ENCODE peak calls at places on chromosomes 2 and 18, in five cellular contexts. A is IMR-90, R is H1, F is neuronal stem cell, L is H9. S is an unnamed sample.

GRCh38 chr2:40690525-40690924 is 238.6 kb upstream of the SLC8A1 start:
- DNase-seq in L (no peak), R (no peak), F (no peak), A (no peak), S (no peak)

GRCh38 chr2:3146175-3146574 is 231.4 kb downstream of the EIPR1 start:
- DNase-seq in R (no peak), L (no peak), A (no peak), F (no peak), S (no peak)

GRCh38 chr2:236673126-236673822 is 103.6 kb downstream of the ACKR3 start:
- DNase-seq in R (peak), L (peak), F (no peak), A (no peak), S (no peak)

GRCh38 chr2:70463997-70464396 is 89.6 kb downstream of the TGFA start:
- DNase-seq in A (no peak), F (no peak), R (no peak), L (peak), S (no peak)

GRCh38 chr2:46162329-46162870 is 134.8 kb upstream of the EPAS1 start:
- DNase-seq in A (peak), L (no peak), F (no peak), R (no peak), S (no peak)

GRCh38 chr18:59752666-59753065 is 55.4 kb upstream of the CCBE1 start:
- DNase-seq in L (no peak), F (no peak), A (no peak), R (no peak), S (no peak)

GRCh38 chr2:33275689-33276444 is 200.6 kb upstream of the RASGRP3 start:
- DNase-seq in F (no peak), A (peak), R (no peak), L (no peak), S (no peak)

GRCh38 chr18:62407660-62408059 is 82.5 kb downstream of the TNFRSF11A start:
- DNase-seq in R (no peak), L (no peak), A (no peak), F (no peak), S (no peak)

GRCh38 chr2:232073699-232074098 is 112.2 kb downstream of the DIS3L2 start:
- DNase-seq in A (no peak), F (no peak), R (no peak), L (no peak), S (no peak)

GRCh38 chr18:59049726-59050660 is 89.7 kb upstream of the SEC11C start:
- DNase-seq in A (no peak), F (no peak), R (peak), L (no peak), S (no peak)

GRCh38 chr2:207503234-207503633 is 26.5 kb upstream of the CREB1 start:
- DNase-seq in A (no peak), R (no peak), L (no peak), F (no peak), S (no peak)

GRCh38 chr2:128037624-128038023 is 9.8 kb upstream of the SAP130 start:
- DNase-seq in R (peak), A (no peak), L (peak), F (no peak), S (no peak)

GRCh38 chr2:74712223-74713053 is 58.4 kb downstream of the SEMA4F start:
- DNase-seq in R (no peak), A (no peak), L (no peak), F (no peak), S (no peak)

GRCh38 chr2:6957910-6958615 is 40.9 kb downstream of the RNF144A start:
- DNase-seq in R (no peak), A (no peak), L (no peak), F (no peak), S (no peak)

GRCh38 chr18:72541871-72542690 is 2.1 kb downstream of the CBLN2 start:
- DNase-seq in A (no peak), F (peak), L (peak), R (peak), S (peak)

GRCh38 chr2:147657086-147658000 is 187.5 kb upstream of the ACVR2A start:
- DNase-seq in F (no peak), R (no peak), L (no peak), A (no peak), S (no peak)

GRCh38 chr2:190846746-190847145 is 33.9 kb upstream of the GLS start:
- DNase-seq in F (no peak), L (no peak), A (no peak), R (no peak), S (no peak)

GRCh38 chr2:239326831-239327535 is 73.8 kb downstream of the HDAC4 start:
- DNase-seq in A (peak), L (peak), F (no peak), R (peak), S (no peak)

GRCh38 chr2:41722668-41723369 is 325.0 kb upstream of the PKDCC start:
- DNase-seq in R (no peak), L (no peak), A (peak), F (no peak), S (no peak)

GRCh38 chr18:58058720-58059119 is 14.7 kb downstream of the NEDD4L start:
- DNase-seq in A (peak), F (no peak), L (no peak), R (no peak), S (no peak)

GRCh38 chr2:16134436-16135165 is 194.3 kb downstream of the MYCN start:
- DNase-seq in L (no peak), F (no peak), A (no peak), R (peak), S (no peak)

GRCh38 chr2:72744049-72744448 is 81.8 kb downstream of the EXOC6B start:
- DNase-seq in R (no peak), L (no peak), F (no peak), A (peak), S (no peak)

GRCh38 chr2:20590704-20591515 is 60.0 kb downstream of the HS1BP3 start:
- DNase-seq in L (no peak), A (no peak), F (no peak), R (no peak), S (no peak)

GRCh38 chr2:164841719-164842623 is at the start of gene COBLL1:
- DNase-seq in F (peak), A (peak), R (peak), L (peak), S (peak)

GRCh38 chr2:164840930-164841718 is 499 bp downstream of the COBLL1 start:
- DNase-seq in A (peak), F (peak), R (peak), L (peak), S (peak)

GRCh38 chr2:164842624-164842966 is 972 bp upstream of the COBLL1 start:
- DNase-seq in F (no peak), L (no peak), R (no peak), A (no peak), S (no peak)

GRCh38 chr2:164839914-164840457 is 1.6 kb downstream of the COBLL1 start:
- DNase-seq in L (no peak), A (peak), F (no peak), R (no peak), S (no peak)

GRCh38 chr2:164840458-164840929 is 1.1 kb downstream of the COBLL1 start:
- DNase-seq in F (no peak), A (no peak), R (peak), L (peak), S (peak)
- H2BK15ac ChIP-seq in F (peak), A (no peak), R (no peak), L (no peak), S (no peak)

DNA sequence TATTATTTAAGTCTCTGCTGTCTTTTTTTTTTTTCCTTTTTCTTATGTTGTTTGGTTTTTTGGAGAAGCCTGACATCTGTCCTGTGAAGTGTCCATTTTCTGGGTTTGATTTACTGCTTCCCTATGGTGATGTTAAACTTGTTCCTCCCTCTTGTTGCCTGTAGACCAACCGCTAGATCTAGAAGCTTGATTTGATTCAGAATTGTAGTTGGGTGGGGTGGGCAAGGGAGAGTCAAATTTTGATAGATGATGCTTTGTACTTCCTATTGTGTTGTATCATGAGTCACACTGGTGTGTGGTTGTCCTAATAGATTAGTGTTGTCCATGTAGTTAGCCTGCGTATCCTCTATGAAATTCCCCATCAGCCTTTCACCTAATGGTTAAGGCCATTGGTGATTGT is 35.4 kb downstream of the CAB39 start:
- DNase-seq in L (no peak), A (no peak), F (no peak), R (no peak), S (no peak)
- H2BK15ac ChIP-seq in L (no peak), A (no peak), F (no peak), R (no peak), S (no peak)

GRCh38 chr2:120766758-120767351 is 31.2 kb downstream of the GLI2 start:
- DNase-seq in R (no peak), L (peak), F (no peak), A (peak), S (peak)

GRCh38 chr2:120765911-120766757 is 30.5 kb downstream of the GLI2 start:
- DNase-seq in L (peak), F (no peak), A (peak), R (no peak), S (peak)

GRCh38 chr2:120769076-120769786 is 33.6 kb downstream of the GLI2 start:
- DNase-seq in L (no peak), A (no peak), R (no peak), F (no peak), S (no peak)

GRCh38 chr2:120768112-120769048 is 32.7 kb downstream of the GLI2 start:
- DNase-seq in F (no peak), A (no peak), L (no peak), R (no peak), S (no peak)

GRCh38 chr2:120767486-120768005 is 31.9 kb downstream of the GLI2 start:
- DNase-seq in L (peak), F (no peak), R (no peak), A (no peak), S (no peak)
- H2BK15ac ChIP-seq in L (no peak), F (no peak), R (no peak), A (peak), S (no peak)

GRCh38 chr2:53252115-53252514 is 515.5 kb upstream of the CHAC2 start:
- DNase-seq in F (no peak), A (peak), R (no peak), L (no peak), S (no peak)

GRCh38 chr2:53257287-53257686 is 510.3 kb upstream of the CHAC2 start:
- DNase-seq in L (no peak), A (no peak), R (no peak), F (no peak), S (no peak)

GRCh38 chr2:53247986-53248735 is 519.4 kb upstream of the CHAC2 start:
- DNase-seq in F (no peak), A (no peak), R (no peak), L (no peak), S (no peak)

GRCh38 chr2:53253244-53253643 is 514.4 kb upstream of the CHAC2 start:
- DNase-seq in F (no peak), A (peak), L (no peak), R (no peak), S (no peak)
- H2BK15ac ChIP-seq in F (no peak), A (no peak), L (no peak), R (no peak), S (no peak)

DNA sequence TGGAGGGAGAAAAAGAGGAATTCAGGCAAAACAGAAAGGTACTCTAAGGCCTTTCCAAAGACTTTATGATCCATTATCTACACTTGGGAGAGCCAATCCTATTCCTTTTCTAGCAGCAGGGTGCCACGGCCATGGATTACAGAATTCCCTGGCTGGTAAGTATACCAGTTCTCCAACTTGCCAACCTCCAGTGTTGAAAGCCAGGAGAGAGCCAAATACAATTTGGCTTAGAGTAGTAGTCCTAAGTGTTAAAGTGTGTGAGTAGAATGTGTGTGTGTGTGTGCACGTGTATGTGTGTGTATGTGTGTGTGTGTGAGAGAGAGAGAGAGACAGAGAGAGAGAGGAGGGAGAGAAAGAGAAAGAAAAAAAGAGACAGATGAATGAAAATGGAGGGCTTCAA is 43.3 kb downstream of the WDPCP start:
- DNase-seq in R (no peak), A (no peak), F (no peak), L (no peak), S (peak)
- H2BK15ac ChIP-seq in R (no peak), A (no peak), F (no peak), L (no peak), S (no peak)

GRCh38 chr2:32009479-32010256 is 1.1 kb downstream of the MEMO1 start:
- DNase-seq in F (peak), R (peak), A (no peak), L (peak), S (peak)
- H2BK15ac ChIP-seq in F (peak), R (no peak), A (no peak), L (no peak), S (no peak)